ENCODE peak calls at places on chromosomes 16 and 17, in six cellular contexts. One of them, this sample, is unnamed.

GRCh38 chr17:66431910-66432309 is 129.5 kb downstream of the PRKCA start:
- DNase-seq in H9: no peak
- DNase-seq in pancreas: no peak
- DNase-seq in thoracic aorta: no peak
- DNase-seq in ascending aorta: no peak
- DNase-seq in right cardiac atrium: no peak
- DNase-seq in this sample: no peak

GRCh38 chr16:2874584-2875362 is 8.2 kb upstream of the FLYWCH2 start:
- DNase-seq in H9: peak
- DNase-seq in pancreas: peak
- DNase-seq in thoracic aorta: peak
- DNase-seq in ascending aorta: peak
- DNase-seq in right cardiac atrium: peak
- DNase-seq in this sample: peak

GRCh38 chr17:43576563-43577229 is 30.6 kb upstream of the ETV4 start:
- DNase-seq in H9: peak
- DNase-seq in pancreas: peak
- DNase-seq in thoracic aorta: no peak
- DNase-seq in ascending aorta: peak
- DNase-seq in right cardiac atrium: peak
- DNase-seq in this sample: peak

GRCh38 chr17:2025622-2026309 is 632 bp upstream of the RTN4RL1 start:
- DNase-seq in H9: peak
- DNase-seq in pancreas: peak
- DNase-seq in thoracic aorta: no peak
- DNase-seq in ascending aorta: peak
- DNase-seq in right cardiac atrium: peak
- DNase-seq in this sample: peak

GRCh38 chr17:31099051-31099450 is 4.3 kb downstream of the NF1 start:
- DNase-seq in H9: no peak
- DNase-seq in pancreas: no peak
- DNase-seq in thoracic aorta: no peak
- DNase-seq in ascending aorta: no peak
- DNase-seq in right cardiac atrium: no peak
- DNase-seq in this sample: no peak

GRCh38 chr17:5430413-5430999 is 8.4 kb downstream of the C1QBP start:
- DNase-seq in H9: no peak
- DNase-seq in pancreas: no peak
- DNase-seq in thoracic aorta: no peak
- DNase-seq in ascending aorta: no peak
- DNase-seq in right cardiac atrium: no peak
- DNase-seq in this sample: no peak

GRCh38 chr17:5011928-5012327 is 14.2 kb downstream of the KIF1C start:
- DNase-seq in H9: no peak
- DNase-seq in pancreas: no peak
- DNase-seq in thoracic aorta: no peak
- DNase-seq in ascending aorta: no peak
- DNase-seq in right cardiac atrium: no peak
- DNase-seq in this sample: no peak

GRCh38 chr17:38417210-38417951 is 10.9 kb upstream of the ARHGAP23 start:
- DNase-seq in H9: peak
- DNase-seq in pancreas: no peak
- DNase-seq in thoracic aorta: no peak
- DNase-seq in ascending aorta: no peak
- DNase-seq in right cardiac atrium: no peak
- DNase-seq in this sample: no peak

GRCh38 chr16:11340710-11341109 is 4.5 kb upstream of the RMI2 start:
- DNase-seq in H9: peak
- DNase-seq in pancreas: no peak
- DNase-seq in thoracic aorta: no peak
- DNase-seq in ascending aorta: no peak
- DNase-seq in right cardiac atrium: no peak
- DNase-seq in this sample: no peak

GRCh38 chr16:56734429-56734828 is 4.5 kb downstream of the NUP93 start:
- DNase-seq in H9: no peak
- DNase-seq in pancreas: no peak
- DNase-seq in thoracic aorta: no peak
- DNase-seq in ascending aorta: no peak
- DNase-seq in right cardiac atrium: no peak
- DNase-seq in this sample: no peak

GRCh38 chr17:73584987-73585386 is 59.3 kb downstream of the SDK2 start:
- DNase-seq in H9: no peak
- DNase-seq in pancreas: no peak
- DNase-seq in thoracic aorta: no peak
- DNase-seq in ascending aorta: no peak
- DNase-seq in right cardiac atrium: no peak
- DNase-seq in this sample: no peak

GRCh38 chr16:85570735-85571562 is 42.2 kb upstream of the GSE1 start:
- DNase-seq in H9: no peak
- DNase-seq in pancreas: no peak
- DNase-seq in thoracic aorta: no peak
- DNase-seq in ascending aorta: no peak
- DNase-seq in right cardiac atrium: peak
- DNase-seq in this sample: no peak

GRCh38 chr17:17924131-17924856 is 47.9 kb downstream of the TOM1L2 start:
- DNase-seq in H9: no peak
- DNase-seq in pancreas: no peak
- DNase-seq in thoracic aorta: no peak
- DNase-seq in ascending aorta: no peak
- DNase-seq in right cardiac atrium: no peak
- DNase-seq in this sample: no peak

GRCh38 chr16:57801856-57802634 is at the start of gene KIFC3:
- DNase-seq in H9: peak
- DNase-seq in pancreas: peak
- DNase-seq in thoracic aorta: peak
- DNase-seq in ascending aorta: peak
- DNase-seq in right cardiac atrium: peak
- DNase-seq in this sample: peak

GRCh38 chr17:4562000-4562969 is 1.9 kb upstream of the GGT6 start:
- DNase-seq in H9: no peak
- DNase-seq in pancreas: no peak
- DNase-seq in thoracic aorta: no peak
- DNase-seq in ascending aorta: no peak
- DNase-seq in right cardiac atrium: no peak
- DNase-seq in this sample: no peak

GRCh38 chr16:86685071-86685470 is 106.7 kb downstream of the FOXL1 start:
- DNase-seq in H9: no peak
- DNase-seq in pancreas: no peak
- DNase-seq in thoracic aorta: no peak
- DNase-seq in ascending aorta: no peak
- DNase-seq in right cardiac atrium: no peak
- DNase-seq in this sample: no peak

GRCh38 chr17:20996724-20997615 is 45.8 kb downstream of the USP22 start:
- DNase-seq in H9: peak
- DNase-seq in pancreas: no peak
- DNase-seq in thoracic aorta: no peak
- DNase-seq in ascending aorta: peak
- DNase-seq in right cardiac atrium: no peak
- DNase-seq in this sample: peak

GRCh38 chr17:56700919-56701420 is 107.5 kb downstream of the NOG start:
- DNase-seq in H9: peak
- DNase-seq in pancreas: no peak
- DNase-seq in thoracic aorta: no peak
- DNase-seq in ascending aorta: no peak
- DNase-seq in right cardiac atrium: no peak
- DNase-seq in this sample: no peak

GRCh38 chr17:62674841-62675240 is 47.4 kb downstream of the MRC2 start:
- DNase-seq in H9: no peak
- DNase-seq in pancreas: no peak
- DNase-seq in thoracic aorta: no peak
- DNase-seq in ascending aorta: no peak
- DNase-seq in right cardiac atrium: no peak
- DNase-seq in this sample: no peak
- H3K27ac ChIP-seq in H9: no peak
- H3K27ac ChIP-seq in pancreas: no peak
- H3K27ac ChIP-seq in thoracic aorta: peak
- H3K27ac ChIP-seq in ascending aorta: peak
- H3K27ac ChIP-seq in right cardiac atrium: no peak
- H3K27ac ChIP-seq in this sample: no peak

DNA sequence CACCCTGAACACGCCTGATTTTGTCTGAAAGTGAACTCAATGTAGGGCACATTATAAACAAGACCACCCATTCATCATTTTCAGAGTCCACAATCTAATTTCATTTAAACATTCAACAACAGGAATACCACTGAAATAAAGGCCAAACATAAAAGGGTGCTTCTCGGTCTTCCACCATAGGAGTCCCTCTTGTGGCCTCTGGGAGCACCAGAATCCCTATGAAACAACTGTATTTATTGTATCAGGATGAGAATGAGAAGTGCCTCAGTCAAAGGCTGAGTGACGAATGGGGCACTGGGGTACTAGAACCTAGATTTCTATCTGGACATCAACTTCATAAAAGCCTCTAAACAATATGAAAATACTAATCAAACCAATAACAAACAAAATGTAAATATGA is 40.4 kb downstream of the NXPH3 start:
- DNase-seq in H9: no peak
- DNase-seq in pancreas: no peak
- DNase-seq in thoracic aorta: no peak
- DNase-seq in ascending aorta: no peak
- DNase-seq in right cardiac atrium: no peak
- DNase-seq in this sample: no peak
- H3K27ac ChIP-seq in H9: no peak
- H3K27ac ChIP-seq in pancreas: no peak
- H3K27ac ChIP-seq in thoracic aorta: peak
- H3K27ac ChIP-seq in ascending aorta: peak
- H3K27ac ChIP-seq in right cardiac atrium: no peak
- H3K27ac ChIP-seq in this sample: no peak

GRCh38 chr16:50916040-50916439 is 174.2 kb downstream of the CYLD start:
- DNase-seq in H9: no peak
- DNase-seq in pancreas: no peak
- DNase-seq in thoracic aorta: no peak
- DNase-seq in ascending aorta: no peak
- DNase-seq in right cardiac atrium: no peak
- DNase-seq in this sample: no peak
- H3K27ac ChIP-seq in H9: no peak
- H3K27ac ChIP-seq in pancreas: no peak
- H3K27ac ChIP-seq in thoracic aorta: no peak
- H3K27ac ChIP-seq in ascending aorta: no peak
- H3K27ac ChIP-seq in right cardiac atrium: no peak
- H3K27ac ChIP-seq in this sample: no peak

DNA sequence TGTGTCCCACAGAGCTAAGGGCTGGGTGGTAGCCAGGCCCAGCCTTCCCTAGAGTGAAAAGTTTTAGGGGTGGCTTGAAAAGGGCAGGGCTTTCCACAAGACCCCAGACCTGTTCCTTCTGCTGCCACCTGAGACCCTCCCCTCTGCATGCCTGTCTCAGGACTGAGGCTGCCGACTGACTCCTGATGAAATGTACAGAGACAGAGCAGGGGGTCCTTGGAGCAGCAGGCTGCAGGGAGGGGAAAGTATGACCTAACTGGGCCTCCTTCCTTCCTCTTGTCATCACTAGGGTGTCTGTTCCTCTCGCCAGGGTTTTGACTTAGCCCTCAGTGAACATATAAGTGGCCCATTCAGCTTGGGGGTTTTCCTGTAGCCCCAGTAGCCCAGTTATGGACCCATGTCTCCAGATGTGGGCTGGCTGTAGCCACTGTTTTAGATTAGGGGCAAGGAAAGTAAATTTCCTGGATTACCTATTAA is 14.9 kb upstream of the NFATC3 start:
- DNase-seq in H9: no peak
- DNase-seq in pancreas: no peak
- DNase-seq in thoracic aorta: no peak
- DNase-seq in ascending aorta: no peak
- DNase-seq in right cardiac atrium: no peak
- DNase-seq in this sample: no peak
- H3K27ac ChIP-seq in H9: no peak
- H3K27ac ChIP-seq in pancreas: no peak
- H3K27ac ChIP-seq in thoracic aorta: no peak
- H3K27ac ChIP-seq in ascending aorta: no peak
- H3K27ac ChIP-seq in right cardiac atrium: no peak
- H3K27ac ChIP-seq in this sample: no peak

GRCh38 chr17:65064452-65065019 is 8.0 kb upstream of the GNA13 start:
- DNase-seq in H9: peak
- DNase-seq in pancreas: no peak
- DNase-seq in thoracic aorta: no peak
- DNase-seq in ascending aorta: no peak
- DNase-seq in right cardiac atrium: no peak
- DNase-seq in this sample: no peak

GRCh38 chr17:65060855-65061254 is 4.3 kb upstream of the GNA13 start:
- DNase-seq in H9: no peak
- DNase-seq in pancreas: no peak
- DNase-seq in thoracic aorta: no peak
- DNase-seq in ascending aorta: no peak
- DNase-seq in right cardiac atrium: no peak
- DNase-seq in this sample: no peak

GRCh38 chr17:65061621-65062020 is 5.1 kb upstream of the GNA13 start:
- DNase-seq in H9: no peak
- DNase-seq in pancreas: no peak
- DNase-seq in thoracic aorta: no peak
- DNase-seq in ascending aorta: no peak
- DNase-seq in right cardiac atrium: no peak
- DNase-seq in this sample: no peak

GRCh38 chr17:65058615-65059014 is 2.1 kb upstream of the GNA13 start:
- DNase-seq in H9: no peak
- DNase-seq in pancreas: no peak
- DNase-seq in thoracic aorta: no peak
- DNase-seq in ascending aorta: no peak
- DNase-seq in right cardiac atrium: no peak
- DNase-seq in this sample: no peak

GRCh38 chr17:65062168-65062915 is 5.8 kb upstream of the GNA13 start:
- DNase-seq in H9: no peak
- DNase-seq in pancreas: no peak
- DNase-seq in thoracic aorta: no peak
- DNase-seq in ascending aorta: no peak
- DNase-seq in right cardiac atrium: peak
- DNase-seq in this sample: no peak
- H3K27ac ChIP-seq in H9: no peak
- H3K27ac ChIP-seq in pancreas: peak
- H3K27ac ChIP-seq in thoracic aorta: no peak
- H3K27ac ChIP-seq in ascending aorta: no peak
- H3K27ac ChIP-seq in right cardiac atrium: peak
- H3K27ac ChIP-seq in this sample: peak

GRCh38 chr17:50052241-50052788 is 3.6 kb upstream of the ITGA3 start:
- DNase-seq in H9: peak
- DNase-seq in pancreas: no peak
- DNase-seq in thoracic aorta: no peak
- DNase-seq in ascending aorta: no peak
- DNase-seq in right cardiac atrium: no peak
- DNase-seq in this sample: peak
- H3K27ac ChIP-seq in H9: no peak
- H3K27ac ChIP-seq in pancreas: peak
- H3K27ac ChIP-seq in thoracic aorta: no peak
- H3K27ac ChIP-seq in ascending aorta: peak
- H3K27ac ChIP-seq in right cardiac atrium: no peak
- H3K27ac ChIP-seq in this sample: no peak